ENCODE peak calls at places on chromosomes 2 and 18, in nine cellular contexts. U is thyroid gland, W is choroid plexus epithelial cell, Q is GM06990, G is HFFc6, A is AG10803, J is activated B cell treated with CpG ODN at 0.5 μM for 24 hours, V is neural progenitor cell, Y is sigmoid colon. P is an unnamed sample.

GRCh38 chr2:231222318-231223000 is 24.0 kb downstream of the ARMC9 start:
- DNase-seq in Y (peak; percentile 65), Q (peak; percentile 45), A (peak; percentile 83), G (peak; percentile 86), V (no peak), W (peak; percentile 71), U (no peak), J (no peak), P (no peak)

GRCh38 chr18:71485578-71485977 is 1058.6 kb downstream of the CBLN2 start:
- DNase-seq in J (no peak), G (no peak), Y (no peak), U (no peak), Q (no peak), A (no peak), V (no peak), W (peak; percentile 92), P (no peak)

GRCh38 chr18:59631583-59632181 is 65.5 kb downstream of the CCBE1 start:
- DNase-seq in V (peak; percentile 69), W (peak; percentile 73), Y (no peak), A (peak; percentile 43), U (no peak), J (no peak), Q (no peak), G (no peak), P (no peak)

GRCh38 chr18:23191952-23192662 is 56.8 kb downstream of the CABLES1 start:
- DNase-seq in Q (no peak), Y (peak; percentile 73), A (peak; percentile 80), V (no peak), U (peak; percentile 73), J (no peak), W (peak; percentile 88), G (peak; percentile 41), P (no peak)

GRCh38 chr2:10079192-10079930 is 850 bp downstream of the CYS1 start:
- DNase-seq in U (peak; percentile 85), W (peak; percentile 84), V (peak; percentile 65), Y (peak; percentile 87), Q (peak; percentile 53), A (peak; percentile 82), J (peak; percentile 30), G (peak; percentile 55), P (no peak)

GRCh38 chr2:62204998-62205496 is 9.1 kb downstream of the B3GNT2 start:
- DNase-seq in G (no peak), U (no peak), W (no peak), Y (no peak), J (no peak), Q (no peak), A (no peak), V (no peak), P (no peak)

GRCh38 chr18:10279476-10279875 is 175.0 kb upstream of the APCDD1 start:
- DNase-seq in Q (no peak), A (no peak), V (no peak), W (no peak), U (no peak), J (no peak), G (no peak), Y (no peak), P (no peak)

GRCh38 chr2:15937882-15938802 is 2.2 kb upstream of the MYCN start:
- DNase-seq in A (no peak), V (no peak), J (no peak), Q (no peak), W (no peak), Y (no peak), U (no peak), G (no peak), P (no peak)

GRCh38 chr2:215811409-215812355 is 201.7 kb downstream of the MREG start:
- DNase-seq in J (peak; percentile 19), G (no peak), A (no peak), V (no peak), Y (no peak), U (peak; percentile 15), W (no peak), Q (peak; percentile 64), P (no peak)

GRCh38 chr2:222833410-222833809 is 27.4 kb upstream of the ACSL3 start:
- DNase-seq in U (no peak), W (no peak), Y (no peak), Q (no peak), V (no peak), A (no peak), G (no peak), J (no peak), P (no peak)

GRCh38 chr18:2223394-2223793 is 347.9 kb downstream of the METTL4 start:
- DNase-seq in V (peak; percentile 42), J (no peak), Q (no peak), G (no peak), U (no peak), Y (no peak), W (peak; percentile 67), A (no peak), P (no peak)

DNA sequence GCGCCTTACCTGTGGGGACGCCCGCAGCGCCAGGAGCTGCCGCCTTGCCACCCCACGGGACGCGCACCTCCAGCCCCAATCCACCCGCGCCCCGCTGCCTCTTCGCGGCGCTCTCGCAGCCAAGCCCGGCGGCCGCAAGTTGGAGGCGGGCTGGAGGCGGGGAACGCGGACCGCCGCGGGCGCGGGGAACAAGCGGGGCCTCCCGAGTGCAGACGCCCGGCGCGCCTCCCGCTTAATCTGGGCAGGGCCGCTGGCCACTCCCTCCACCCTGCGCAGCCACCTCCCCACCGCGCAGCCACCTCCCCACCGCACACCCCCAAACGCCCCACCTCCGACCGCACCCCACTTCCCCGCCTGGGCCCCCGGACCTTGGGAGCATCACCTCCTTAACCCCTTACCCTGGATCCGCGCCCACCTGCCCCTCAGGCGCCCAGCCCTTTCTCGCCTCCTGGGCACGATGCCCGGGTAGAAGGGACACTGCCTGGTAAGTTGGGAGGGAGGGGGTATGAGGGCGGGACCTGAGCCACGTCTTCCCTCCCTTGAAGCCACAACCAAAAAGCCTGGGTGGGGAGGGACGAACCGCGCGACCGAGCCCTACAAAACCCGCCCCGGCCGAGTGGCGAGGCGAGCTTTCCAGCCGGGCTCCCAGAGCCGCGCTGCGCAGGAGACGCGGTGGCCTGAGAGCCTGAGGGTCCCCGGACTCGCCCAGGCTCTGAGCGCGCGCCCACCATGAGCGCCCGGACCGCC is at the start of the genes COL4A3 and COL4A4:
- DNase-seq in W (no peak), V (peak; percentile 74), A (no peak), J (peak; percentile 54), U (peak; percentile 91), G (no peak), Y (peak; percentile 67), Q (peak; percentile 80), P (peak; percentile 23)
- TF ChIP-seq CTCF in W (no peak), V (no peak), A (no peak), J (no peak), U (no peak), G (no peak), Y (no peak), Q (no peak), P (no peak)

GRCh38 chr18:77146249-77147080 is 13.9 kb upstream of the MBP start:
- DNase-seq in W (no peak), G (no peak), J (no peak), A (no peak), Y (no peak), V (no peak), U (no peak), Q (no peak), P (no peak)
- TF ChIP-seq CTCF in W (no peak), G (no peak), J (no peak), A (no peak), Y (no peak), V (no peak), U (no peak), Q (no peak), P (no peak)

DNA sequence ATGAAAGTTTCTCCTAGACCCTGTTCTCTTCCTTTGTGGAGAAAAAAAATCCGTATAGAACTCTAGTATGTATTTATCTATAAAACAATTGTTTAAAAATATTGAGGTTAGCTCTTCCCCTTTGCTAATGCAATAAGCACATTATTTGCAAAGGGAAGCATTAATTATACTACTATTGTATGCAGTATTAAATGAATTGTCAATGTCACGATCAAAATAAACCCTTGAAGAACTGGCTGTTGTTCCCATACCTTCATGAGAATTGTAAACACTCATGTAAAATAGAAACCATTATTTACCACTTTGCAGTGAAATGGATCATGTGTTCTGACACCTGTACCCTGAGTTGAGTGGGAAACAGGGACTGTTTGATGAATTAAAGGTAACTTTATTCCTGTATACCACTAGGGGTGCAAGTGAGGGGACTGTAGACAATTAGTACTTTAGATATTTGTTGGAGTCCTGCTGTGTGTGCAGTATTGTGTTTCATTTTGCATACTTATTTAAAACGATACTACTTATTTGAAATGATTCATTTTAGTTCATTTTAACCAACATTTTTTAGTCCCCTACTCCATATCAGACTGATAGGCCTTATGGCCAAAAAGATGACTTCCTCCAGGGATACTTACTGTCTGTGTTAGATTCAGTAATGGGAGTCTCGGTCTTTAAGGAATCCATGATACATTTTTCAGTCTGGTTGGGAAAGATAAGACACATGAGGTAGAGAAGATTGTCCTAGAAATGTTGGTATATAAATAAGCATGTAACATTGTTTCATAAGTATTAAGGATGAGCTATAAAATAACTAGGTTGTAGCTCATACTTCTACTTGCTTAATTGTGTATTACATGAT is 7.9 kb downstream of the PKP4 start:
- DNase-seq in V (peak; percentile 30), Y (no peak), A (no peak), W (peak; percentile 52), U (no peak), G (no peak), Q (no peak), J (no peak), P (no peak)
- TF ChIP-seq CTCF in V (peak; percentile 69), Y (no peak), A (peak; percentile 49), W (peak; percentile 62), U (no peak), G (peak; percentile 78), Q (peak; percentile 65), J (no peak), P (peak; percentile 24)

DNA sequence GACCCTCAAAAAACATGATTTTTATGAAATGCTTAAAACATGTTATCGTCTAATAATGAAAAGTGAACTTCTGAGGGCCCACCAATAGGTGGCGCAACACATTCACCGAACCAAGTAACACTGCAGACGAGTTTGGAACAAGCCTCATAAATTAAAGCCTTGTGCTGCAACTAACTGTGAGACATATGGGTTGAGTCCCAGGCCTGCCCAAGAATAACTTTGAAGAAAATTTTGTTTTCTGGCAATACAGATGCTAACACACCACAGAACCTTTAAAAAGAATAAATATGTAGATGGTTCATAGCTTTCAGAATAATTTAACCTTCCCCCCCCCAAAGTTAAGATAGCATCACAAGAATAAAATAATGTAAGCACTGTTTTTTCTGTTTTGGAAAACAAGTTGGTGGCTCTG is 285.9 kb downstream of the RNF144A start:
- DNase-seq in G (peak; percentile 50), Y (peak; percentile 76), W (peak; percentile 76), Q (peak; percentile 9), U (peak; percentile 43), V (peak; percentile 71), J (no peak), A (peak; percentile 84), P (no peak)
- TF ChIP-seq CTCF in G (peak; percentile 92), Y (peak; percentile 78), W (peak; percentile 91), Q (peak; percentile 80), U (peak; percentile 78), V (peak; percentile 100), J (no peak), A (peak; percentile 92), P (peak; percentile 88)

GRCh38 chr2:189000221-189000620 is 26.0 kb downstream of the COL3A1 start:
- DNase-seq in G (no peak), J (no peak), Y (no peak), A (no peak), Q (no peak), U (no peak), W (no peak), V (no peak), P (no peak)
- TF ChIP-seq CTCF in G (no peak), J (no peak), Y (no peak), A (no peak), Q (no peak), U (no peak), W (no peak), V (no peak), P (no peak)